ENCODE peak calls at places on chromosomes 3 and 15, in seven cellular contexts. One of them, this sample, is unnamed.

GRCh38 chr3:128344046-128344368 is 122.7 kb downstream of the DNAJB8 start:
- DNase-seq in adrenal gland: no peak
- DNase-seq in coronary artery: no peak
- DNase-seq in uterus: no peak
- DNase-seq in endodermal cell: no peak
- DNase-seq in dorsolateral prefrontal cortex: no peak
- DNase-seq in testis: no peak
- DNase-seq in this sample: no peak

GRCh38 chr15:77376770-77377169 is 43.1 kb downstream of the PEAK1 start:
- DNase-seq in adrenal gland: no peak
- DNase-seq in coronary artery: no peak
- DNase-seq in uterus: no peak
- DNase-seq in endodermal cell: no peak
- DNase-seq in dorsolateral prefrontal cortex: no peak
- DNase-seq in testis: no peak
- DNase-seq in this sample: no peak

GRCh38 chr3:119240101-119240581 is 537 bp downstream of the B4GALT4 start:
- DNase-seq in adrenal gland: peak
- DNase-seq in coronary artery: no peak
- DNase-seq in uterus: peak
- DNase-seq in endodermal cell: peak
- DNase-seq in dorsolateral prefrontal cortex: peak
- DNase-seq in testis: peak
- DNase-seq in this sample: peak

GRCh38 chr3:18111702-18112311 is 313.3 kb downstream of the SATB1 start:
- DNase-seq in adrenal gland: no peak
- DNase-seq in coronary artery: no peak
- DNase-seq in uterus: no peak
- DNase-seq in endodermal cell: no peak
- DNase-seq in dorsolateral prefrontal cortex: no peak
- DNase-seq in testis: no peak
- DNase-seq in this sample: peak

GRCh38 chr3:16247282-16248058 is 17.3 kb downstream of the DPH3 start:
- DNase-seq in adrenal gland: peak
- DNase-seq in coronary artery: no peak
- DNase-seq in uterus: peak
- DNase-seq in endodermal cell: peak
- DNase-seq in dorsolateral prefrontal cortex: peak
- DNase-seq in testis: peak
- DNase-seq in this sample: peak

GRCh38 chr3:167743799-167744198 is 8.3 kb downstream of the SERPINI1 start:
- DNase-seq in adrenal gland: no peak
- DNase-seq in coronary artery: no peak
- DNase-seq in uterus: no peak
- DNase-seq in endodermal cell: no peak
- DNase-seq in dorsolateral prefrontal cortex: no peak
- DNase-seq in testis: no peak
- DNase-seq in this sample: no peak

GRCh38 chr15:34682673-34683072 is 72.1 kb downstream of the GJD2 start:
- DNase-seq in adrenal gland: no peak
- DNase-seq in coronary artery: no peak
- DNase-seq in uterus: no peak
- DNase-seq in endodermal cell: no peak
- DNase-seq in dorsolateral prefrontal cortex: no peak
- DNase-seq in testis: no peak
- DNase-seq in this sample: no peak

GRCh38 chr3:23073721-23074300 is 129.3 kb upstream of the UBE2E2 start:
- DNase-seq in adrenal gland: no peak
- DNase-seq in coronary artery: no peak
- DNase-seq in uterus: no peak
- DNase-seq in endodermal cell: no peak
- DNase-seq in dorsolateral prefrontal cortex: no peak
- DNase-seq in testis: no peak
- DNase-seq in this sample: no peak

GRCh38 chr3:44729384-44729910 is at the start of gene ZNF501:
- DNase-seq in adrenal gland: peak
- DNase-seq in coronary artery: peak
- DNase-seq in uterus: peak
- DNase-seq in endodermal cell: peak
- DNase-seq in dorsolateral prefrontal cortex: peak
- DNase-seq in testis: peak
- DNase-seq in this sample: peak

GRCh38 chr3:18580268-18580667 is 155.1 kb upstream of the SATB1 start:
- DNase-seq in adrenal gland: no peak
- DNase-seq in coronary artery: no peak
- DNase-seq in uterus: no peak
- DNase-seq in endodermal cell: no peak
- DNase-seq in dorsolateral prefrontal cortex: no peak
- DNase-seq in testis: no peak
- DNase-seq in this sample: no peak

GRCh38 chr3:65963787-65964707 is 74.7 kb downstream of the MAGI1 start:
- DNase-seq in adrenal gland: peak
- DNase-seq in coronary artery: no peak
- DNase-seq in uterus: no peak
- DNase-seq in endodermal cell: no peak
- DNase-seq in dorsolateral prefrontal cortex: no peak
- DNase-seq in testis: no peak
- DNase-seq in this sample: no peak

GRCh38 chr3:139308156-139309017 is 35.4 kb upstream of the MRPS22 start:
- DNase-seq in adrenal gland: no peak
- DNase-seq in coronary artery: no peak
- DNase-seq in uterus: no peak
- DNase-seq in endodermal cell: no peak
- DNase-seq in dorsolateral prefrontal cortex: no peak
- DNase-seq in testis: no peak
- DNase-seq in this sample: no peak

GRCh38 chr3:129440648-129441190 is 695 bp downstream of the IFT122 start:
- DNase-seq in adrenal gland: no peak
- DNase-seq in coronary artery: no peak
- DNase-seq in uterus: no peak
- DNase-seq in endodermal cell: no peak
- DNase-seq in dorsolateral prefrontal cortex: no peak
- DNase-seq in testis: no peak
- DNase-seq in this sample: no peak

GRCh38 chr3:182081096-182081495 is 369.4 kb downstream of the SOX2 start:
- DNase-seq in adrenal gland: no peak
- DNase-seq in coronary artery: no peak
- DNase-seq in uterus: no peak
- DNase-seq in endodermal cell: no peak
- DNase-seq in dorsolateral prefrontal cortex: no peak
- DNase-seq in testis: no peak
- DNase-seq in this sample: no peak

GRCh38 chr3:182078929-182079328 is 367.2 kb downstream of the SOX2 start:
- DNase-seq in adrenal gland: no peak
- DNase-seq in coronary artery: no peak
- DNase-seq in uterus: no peak
- DNase-seq in endodermal cell: no peak
- DNase-seq in dorsolateral prefrontal cortex: no peak
- DNase-seq in testis: no peak
- DNase-seq in this sample: no peak

GRCh38 chr3:182083112-182083511 is 371.4 kb downstream of the SOX2 start:
- DNase-seq in adrenal gland: no peak
- DNase-seq in coronary artery: no peak
- DNase-seq in uterus: no peak
- DNase-seq in endodermal cell: no peak
- DNase-seq in dorsolateral prefrontal cortex: no peak
- DNase-seq in testis: no peak
- DNase-seq in this sample: no peak

GRCh38 chr3:182078314-182078713 is 366.6 kb downstream of the SOX2 start:
- DNase-seq in adrenal gland: no peak
- DNase-seq in coronary artery: no peak
- DNase-seq in uterus: no peak
- DNase-seq in endodermal cell: no peak
- DNase-seq in dorsolateral prefrontal cortex: no peak
- DNase-seq in testis: no peak
- DNase-seq in this sample: no peak
- TF ChIP-seq CTCF in adrenal gland: no peak
- TF ChIP-seq CTCF in coronary artery: no peak
- TF ChIP-seq CTCF in uterus: no peak
- TF ChIP-seq CTCF in endodermal cell: no peak
- TF ChIP-seq CTCF in dorsolateral prefrontal cortex: no peak
- TF ChIP-seq CTCF in testis: no peak
- TF ChIP-seq CTCF in this sample: no peak

GRCh38 chr3:112582242-112582874 is 20.5 kb downstream of the SLC35A5 start:
- DNase-seq in adrenal gland: peak
- DNase-seq in coronary artery: no peak
- DNase-seq in uterus: peak
- DNase-seq in endodermal cell: peak
- DNase-seq in dorsolateral prefrontal cortex: no peak
- DNase-seq in testis: no peak
- DNase-seq in this sample: peak
- TF ChIP-seq CTCF in adrenal gland: peak
- TF ChIP-seq CTCF in coronary artery: no peak
- TF ChIP-seq CTCF in uterus: peak
- TF ChIP-seq CTCF in endodermal cell: peak
- TF ChIP-seq CTCF in dorsolateral prefrontal cortex: peak
- TF ChIP-seq CTCF in testis: peak
- TF ChIP-seq CTCF in this sample: peak

GRCh38 chr3:87900061-87900460 is 158.7 kb downstream of the CGGBP1 start:
- DNase-seq in adrenal gland: no peak
- DNase-seq in coronary artery: no peak
- DNase-seq in uterus: no peak
- DNase-seq in endodermal cell: no peak
- DNase-seq in dorsolateral prefrontal cortex: no peak
- DNase-seq in testis: no peak
- DNase-seq in this sample: no peak
- TF ChIP-seq CTCF in adrenal gland: no peak
- TF ChIP-seq CTCF in coronary artery: no peak
- TF ChIP-seq CTCF in uterus: no peak
- TF ChIP-seq CTCF in endodermal cell: peak
- TF ChIP-seq CTCF in dorsolateral prefrontal cortex: no peak
- TF ChIP-seq CTCF in testis: no peak
- TF ChIP-seq CTCF in this sample: peak

GRCh38 chr3:13880811-13881156 is 913 bp upstream of the WNT7A start:
- DNase-seq in adrenal gland: no peak
- DNase-seq in coronary artery: peak
- DNase-seq in uterus: no peak
- DNase-seq in endodermal cell: peak
- DNase-seq in dorsolateral prefrontal cortex: no peak
- DNase-seq in testis: no peak
- DNase-seq in this sample: no peak
- TF ChIP-seq CTCF in adrenal gland: no peak
- TF ChIP-seq CTCF in coronary artery: no peak
- TF ChIP-seq CTCF in uterus: no peak
- TF ChIP-seq CTCF in endodermal cell: no peak
- TF ChIP-seq CTCF in dorsolateral prefrontal cortex: no peak
- TF ChIP-seq CTCF in testis: no peak
- TF ChIP-seq CTCF in this sample: no peak

GRCh38 chr3:57910988-57911387 is 97.2 kb upstream of the FLNB start:
- DNase-seq in adrenal gland: peak
- DNase-seq in coronary artery: no peak
- DNase-seq in uterus: no peak
- DNase-seq in endodermal cell: peak
- DNase-seq in dorsolateral prefrontal cortex: no peak
- DNase-seq in testis: peak
- DNase-seq in this sample: no peak
- TF ChIP-seq CTCF in adrenal gland: no peak
- TF ChIP-seq CTCF in coronary artery: no peak
- TF ChIP-seq CTCF in uterus: no peak
- TF ChIP-seq CTCF in endodermal cell: peak
- TF ChIP-seq CTCF in dorsolateral prefrontal cortex: no peak
- TF ChIP-seq CTCF in testis: no peak
- TF ChIP-seq CTCF in this sample: peak